ENCODE peak calls at places on chromosomes 4 and X, in four cellular contexts. Q is T-helper 9 cell, W is NCI-H1092, E is hypothalamus. U is an unnamed sample.

GRCh38 chr4:48780867-48781219 is 764 bp upstream of the FRYL start:
- DNase-seq in E (no peak), Q (peak; percentile 15), W (no peak), U (no peak)

GRCh38 chrX:153387987-153388721 is 13.0 kb downstream of the PNMA6E start:
- DNase-seq in Q (no peak), E (no peak), W (no peak), U (no peak)

GRCh38 chr4:72977936-72978485 is 91.5 kb downstream of the COX18 start:
- DNase-seq in W (no peak), Q (no peak), E (no peak), U (no peak)

GRCh38 chr4:42703776-42704175 is 46.9 kb upstream of the ATP8A1 start:
- DNase-seq in W (peak; percentile 23), E (no peak), Q (no peak), U (no peak)

GRCh38 chr4:87103691-87104187 is 116.7 kb downstream of the KLHL8 start:
- DNase-seq in Q (no peak), W (no peak), E (no peak), U (no peak)

GRCh38 chrX:12610079-12610478 is 181.1 kb upstream of the PRPS2 start:
- DNase-seq in E (no peak), W (no peak), Q (no peak), U (no peak)

GRCh38 chr4:173243321-173243720 is 74.7 kb downstream of the GALNT7 start:
- DNase-seq in Q (no peak), W (no peak), E (no peak), U (no peak)

GRCh38 chr4:9785926-9786325 is 4.5 kb downstream of the DRD5 start:
- DNase-seq in W (no peak), Q (no peak), E (no peak), U (no peak)

GRCh38 chrX:99301990-99302389 is 1108.1 kb downstream of the PCDH19 start:
- DNase-seq in W (no peak), Q (no peak), E (no peak), U (peak; percentile 0)

GRCh38 chr4:47641755-47642154 is 156.7 kb downstream of the ATP10D start:
- DNase-seq in E (no peak), Q (no peak), W (no peak), U (no peak)

GRCh38 chr4:149634368-149634767 is 181.3 kb downstream of the IQCM start:
- DNase-seq in E (no peak), W (no peak), Q (no peak), U (no peak)

GRCh38 chr4:2251795-2252529 is 9.9 kb downstream of the MXD4 start:
- DNase-seq in Q (no peak), W (no peak), E (no peak), U (peak; percentile 13)

GRCh38 chr4:170256807-170257206 is 167.1 kb upstream of the AADAT start:
- DNase-seq in E (no peak), Q (no peak), W (no peak), U (no peak)

U was measured in GM12891.